ENCODE peak calls at places on chromosome 10, in nine cellular contexts. One of them, this sample, is unnamed.

GRCh38 chr10:116613486-116613885 is 7.3 kb upstream of the PNLIPRP2 start:
- DNase-seq in NCI-H1048: no peak
- DNase-seq in RWPE1: no peak
- DNase-seq in gastrocnemius medialis: no peak
- DNase-seq in right cardiac atrium: no peak
- DNase-seq in NCI-H69: no peak
- DNase-seq in choroid plexus epithelial cell: no peak
- DNase-seq in ACHN: no peak
- DNase-seq in frontal cortex: no peak
- DNase-seq in this sample: no peak

GRCh38 chr10:314871-315270 is 179.6 kb downstream of the ZMYND11 start:
- DNase-seq in gastrocnemius medialis: no peak
- DNase-seq in NCI-H1048: no peak
- DNase-seq in NCI-H69: no peak
- DNase-seq in ACHN: no peak
- DNase-seq in choroid plexus epithelial cell: peak
- DNase-seq in right cardiac atrium: no peak
- DNase-seq in RWPE1: no peak
- DNase-seq in frontal cortex: no peak
- DNase-seq in this sample: no peak

GRCh38 chr10:115432188-115432819 is 339.1 kb downstream of the ATRNL1 start:
- DNase-seq in ACHN: peak
- DNase-seq in RWPE1: no peak
- DNase-seq in gastrocnemius medialis: no peak
- DNase-seq in NCI-H69: peak
- DNase-seq in right cardiac atrium: no peak
- DNase-seq in NCI-H1048: no peak
- DNase-seq in frontal cortex: no peak
- DNase-seq in choroid plexus epithelial cell: peak
- DNase-seq in this sample: no peak

GRCh38 chr10:11183000-11183399 is 165.3 kb downstream of the CELF2 start:
- DNase-seq in NCI-H1048: no peak
- DNase-seq in ACHN: no peak
- DNase-seq in frontal cortex: no peak
- DNase-seq in NCI-H69: no peak
- DNase-seq in right cardiac atrium: no peak
- DNase-seq in RWPE1: no peak
- DNase-seq in choroid plexus epithelial cell: no peak
- DNase-seq in gastrocnemius medialis: no peak
- DNase-seq in this sample: no peak

GRCh38 chr10:33753389-33753788 is 418.9 kb upstream of the NRP1 start:
- DNase-seq in frontal cortex: no peak
- DNase-seq in NCI-H1048: no peak
- DNase-seq in ACHN: no peak
- DNase-seq in gastrocnemius medialis: peak
- DNase-seq in NCI-H69: no peak
- DNase-seq in RWPE1: no peak
- DNase-seq in right cardiac atrium: no peak
- DNase-seq in choroid plexus epithelial cell: no peak
- DNase-seq in this sample: no peak

GRCh38 chr10:126160971-126161630 is 227.2 kb downstream of the ADAM12 start:
- DNase-seq in choroid plexus epithelial cell: peak
- DNase-seq in ACHN: peak
- DNase-seq in NCI-H69: peak
- DNase-seq in RWPE1: no peak
- DNase-seq in right cardiac atrium: no peak
- DNase-seq in NCI-H1048: no peak
- DNase-seq in gastrocnemius medialis: no peak
- DNase-seq in frontal cortex: no peak
- DNase-seq in this sample: no peak

GRCh38 chr10:129854796-129855705 is 109.0 kb downstream of the EBF3 start:
- DNase-seq in gastrocnemius medialis: no peak
- DNase-seq in RWPE1: no peak
- DNase-seq in frontal cortex: no peak
- DNase-seq in NCI-H1048: no peak
- DNase-seq in NCI-H69: no peak
- DNase-seq in right cardiac atrium: no peak
- DNase-seq in ACHN: no peak
- DNase-seq in choroid plexus epithelial cell: no peak
- DNase-seq in this sample: no peak

GRCh38 chr10:124744688-124745055 is 494 bp upstream of the FAM53B start:
- DNase-seq in RWPE1: peak
- DNase-seq in frontal cortex: no peak
- DNase-seq in choroid plexus epithelial cell: peak
- DNase-seq in ACHN: no peak
- DNase-seq in NCI-H69: no peak
- DNase-seq in right cardiac atrium: no peak
- DNase-seq in NCI-H1048: no peak
- DNase-seq in gastrocnemius medialis: no peak
- DNase-seq in this sample: no peak

GRCh38 chr10:47301833-47302232 is 1.8 kb downstream of the GDF10 start:
- DNase-seq in choroid plexus epithelial cell: no peak
- DNase-seq in NCI-H69: no peak
- DNase-seq in NCI-H1048: no peak
- DNase-seq in RWPE1: no peak
- DNase-seq in gastrocnemius medialis: no peak
- DNase-seq in right cardiac atrium: no peak
- DNase-seq in ACHN: no peak
- DNase-seq in frontal cortex: no peak
- DNase-seq in this sample: no peak

GRCh38 chr10:81303656-81304055 is 571.3 kb upstream of the NRG3 start:
- DNase-seq in ACHN: no peak
- DNase-seq in right cardiac atrium: no peak
- DNase-seq in choroid plexus epithelial cell: no peak
- DNase-seq in NCI-H1048: no peak
- DNase-seq in frontal cortex: no peak
- DNase-seq in gastrocnemius medialis: no peak
- DNase-seq in NCI-H69: no peak
- DNase-seq in RWPE1: no peak
- DNase-seq in this sample: no peak

GRCh38 chr10:377228-377627 is 242.0 kb downstream of the ZMYND11 start:
- DNase-seq in RWPE1: no peak
- DNase-seq in NCI-H1048: no peak
- DNase-seq in right cardiac atrium: no peak
- DNase-seq in ACHN: no peak
- DNase-seq in gastrocnemius medialis: no peak
- DNase-seq in frontal cortex: no peak
- DNase-seq in NCI-H69: no peak
- DNase-seq in choroid plexus epithelial cell: no peak
- DNase-seq in this sample: no peak

GRCh38 chr10:99658622-99659030 is 683 bp upstream of the ENTPD7 start:
- DNase-seq in right cardiac atrium: peak
- DNase-seq in RWPE1: no peak
- DNase-seq in NCI-H69: peak
- DNase-seq in ACHN: peak
- DNase-seq in gastrocnemius medialis: no peak
- DNase-seq in choroid plexus epithelial cell: peak
- DNase-seq in frontal cortex: peak
- DNase-seq in NCI-H1048: no peak
- DNase-seq in this sample: no peak

GRCh38 chr10:21092683-21093524 is 195.8 kb upstream of the NEBL start:
- DNase-seq in gastrocnemius medialis: no peak
- DNase-seq in RWPE1: peak
- DNase-seq in NCI-H69: no peak
- DNase-seq in right cardiac atrium: no peak
- DNase-seq in choroid plexus epithelial cell: peak
- DNase-seq in NCI-H1048: no peak
- DNase-seq in ACHN: no peak
- DNase-seq in frontal cortex: no peak
- DNase-seq in this sample: no peak

GRCh38 chr10:53314856-53315255 is 542.3 kb upstream of the MBL2 start:
- DNase-seq in gastrocnemius medialis: no peak
- DNase-seq in ACHN: peak
- DNase-seq in choroid plexus epithelial cell: peak
- DNase-seq in frontal cortex: no peak
- DNase-seq in right cardiac atrium: no peak
- DNase-seq in NCI-H69: peak
- DNase-seq in RWPE1: peak
- DNase-seq in NCI-H1048: no peak
- DNase-seq in this sample: no peak

GRCh38 chr10:113094114-113094486 is 144.1 kb downstream of the TCF7L2 start:
- DNase-seq in NCI-H1048: no peak
- DNase-seq in RWPE1: no peak
- DNase-seq in right cardiac atrium: no peak
- DNase-seq in frontal cortex: no peak
- DNase-seq in choroid plexus epithelial cell: peak
- DNase-seq in ACHN: no peak
- DNase-seq in NCI-H69: no peak
- DNase-seq in gastrocnemius medialis: no peak
- DNase-seq in this sample: no peak

GRCh38 chr10:114401195-114401741 is 3.0 kb downstream of the AFAP1L2 start:
- DNase-seq in right cardiac atrium: peak
- DNase-seq in choroid plexus epithelial cell: peak
- DNase-seq in frontal cortex: peak
- DNase-seq in gastrocnemius medialis: peak
- DNase-seq in RWPE1: no peak
- DNase-seq in ACHN: peak
- DNase-seq in NCI-H69: no peak
- DNase-seq in NCI-H1048: no peak
- DNase-seq in this sample: no peak

GRCh38 chr10:48253970-48254657 is 20.4 kb downstream of the FRMPD2 start:
- DNase-seq in NCI-H69: no peak
- DNase-seq in RWPE1: peak
- DNase-seq in choroid plexus epithelial cell: peak
- DNase-seq in ACHN: peak
- DNase-seq in NCI-H1048: no peak
- DNase-seq in right cardiac atrium: no peak
- DNase-seq in gastrocnemius medialis: no peak
- DNase-seq in frontal cortex: no peak
- DNase-seq in this sample: no peak

GRCh38 chr10:131180941-131181855 is 130.3 kb downstream of the TCERG1L start:
- DNase-seq in ACHN: no peak
- DNase-seq in NCI-H1048: no peak
- DNase-seq in RWPE1: no peak
- DNase-seq in NCI-H69: peak
- DNase-seq in frontal cortex: no peak
- DNase-seq in right cardiac atrium: no peak
- DNase-seq in gastrocnemius medialis: no peak
- DNase-seq in choroid plexus epithelial cell: no peak
- DNase-seq in this sample: no peak

GRCh38 chr10:28768227-28768626 is 90.9 kb downstream of the BAMBI start:
- DNase-seq in right cardiac atrium: no peak
- DNase-seq in RWPE1: no peak
- DNase-seq in ACHN: no peak
- DNase-seq in NCI-H69: peak
- DNase-seq in NCI-H1048: no peak
- DNase-seq in frontal cortex: peak
- DNase-seq in choroid plexus epithelial cell: no peak
- DNase-seq in gastrocnemius medialis: no peak
- DNase-seq in this sample: no peak

GRCh38 chr10:43961523-43962345 is 313.1 kb upstream of the ZNF32 start:
- DNase-seq in RWPE1: no peak
- DNase-seq in choroid plexus epithelial cell: no peak
- DNase-seq in gastrocnemius medialis: no peak
- DNase-seq in NCI-H1048: no peak
- DNase-seq in ACHN: no peak
- DNase-seq in frontal cortex: no peak
- DNase-seq in right cardiac atrium: no peak
- DNase-seq in NCI-H69: no peak
- DNase-seq in this sample: no peak

GRCh38 chr10:88642991-88643390 is 21.3 kb upstream of the LIPF start:
- DNase-seq in choroid plexus epithelial cell: peak
- DNase-seq in ACHN: no peak
- DNase-seq in frontal cortex: no peak
- DNase-seq in gastrocnemius medialis: no peak
- DNase-seq in NCI-H1048: no peak
- DNase-seq in right cardiac atrium: no peak
- DNase-seq in RWPE1: peak
- DNase-seq in NCI-H69: no peak
- DNase-seq in this sample: no peak

GRCh38 chr10:78033623-78034470 is at the start of gene RPS24:
- DNase-seq in RWPE1: peak
- DNase-seq in ACHN: peak
- DNase-seq in choroid plexus epithelial cell: peak
- DNase-seq in frontal cortex: peak
- DNase-seq in right cardiac atrium: peak
- DNase-seq in gastrocnemius medialis: peak
- DNase-seq in NCI-H69: peak
- DNase-seq in NCI-H1048: peak
- DNase-seq in this sample: peak

GRCh38 chr10:126080303-126080825 is 184.0 kb downstream of the FANK1 start:
- DNase-seq in frontal cortex: no peak
- DNase-seq in NCI-H69: no peak
- DNase-seq in RWPE1: no peak
- DNase-seq in choroid plexus epithelial cell: no peak
- DNase-seq in gastrocnemius medialis: no peak
- DNase-seq in right cardiac atrium: no peak
- DNase-seq in NCI-H1048: no peak
- DNase-seq in ACHN: no peak
- DNase-seq in this sample: no peak

GRCh38 chr10:110636932-110637557 is 7.1 kb upstream of the RBM20 start:
- DNase-seq in right cardiac atrium: peak
- DNase-seq in frontal cortex: no peak
- DNase-seq in ACHN: no peak
- DNase-seq in NCI-H69: peak
- DNase-seq in NCI-H1048: no peak
- DNase-seq in RWPE1: no peak
- DNase-seq in choroid plexus epithelial cell: no peak
- DNase-seq in gastrocnemius medialis: peak
- DNase-seq in this sample: no peak

GRCh38 chr10:132329565-132330485 is 2.2 kb upstream of the LRRC27 start:
- DNase-seq in right cardiac atrium: no peak
- DNase-seq in choroid plexus epithelial cell: peak
- DNase-seq in NCI-H69: peak
- DNase-seq in gastrocnemius medialis: no peak
- DNase-seq in RWPE1: peak
- DNase-seq in frontal cortex: no peak
- DNase-seq in NCI-H1048: no peak
- DNase-seq in ACHN: peak
- DNase-seq in this sample: no peak

GRCh38 chr10:37490266-37490665 is 364.9 kb downstream of the ANKRD30A start:
- DNase-seq in frontal cortex: no peak
- DNase-seq in NCI-H69: no peak
- DNase-seq in right cardiac atrium: no peak
- DNase-seq in RWPE1: no peak
- DNase-seq in NCI-H1048: no peak
- DNase-seq in ACHN: no peak
- DNase-seq in gastrocnemius medialis: no peak
- DNase-seq in choroid plexus epithelial cell: no peak
- DNase-seq in this sample: no peak

GRCh38 chr10:14040787-14041631 is 289.7 kb downstream of the FRMD4A start:
- DNase-seq in NCI-H1048: no peak
- DNase-seq in right cardiac atrium: no peak
- DNase-seq in ACHN: no peak
- DNase-seq in RWPE1: no peak
- DNase-seq in NCI-H69: no peak
- DNase-seq in gastrocnemius medialis: no peak
- DNase-seq in choroid plexus epithelial cell: peak
- DNase-seq in frontal cortex: no peak
- DNase-seq in this sample: no peak